ENCODE peak calls at places on chromosomes 13 and 19, in six cellular contexts. One of them, this sample, is unnamed.

GRCh38 chr13:23993439-23993980 is 96.2 kb upstream of the C1QTNF9B start:
- DNase-seq in stimulated activated CD4-positive, alpha-beta T cell treated with anti-CD3 and anti-CD28 coated beads, Interleukin-15, amount 100 ng/mL, for 24 hours: no peak
- DNase-seq in germinal center: no peak
- DNase-seq in CD8-positive, alpha-beta T cell: no peak
- DNase-seq in Caco-2: no peak
- DNase-seq in effector CD4-positive, alpha-beta T cell: no peak
- DNase-seq in this sample: no peak

GRCh38 chr13:42633495-42633894 is 59.5 kb downstream of the TNFSF11 start:
- DNase-seq in stimulated activated CD4-positive, alpha-beta T cell treated with anti-CD3 and anti-CD28 coated beads, Interleukin-15, amount 100 ng/mL, for 24 hours: no peak
- DNase-seq in germinal center: no peak
- DNase-seq in CD8-positive, alpha-beta T cell: no peak
- DNase-seq in Caco-2: no peak
- DNase-seq in effector CD4-positive, alpha-beta T cell: no peak
- DNase-seq in this sample: peak; percentile 11

GRCh38 chr19:41995959-41996797 is 2.1 kb upstream of the ATP1A3 start:
- DNase-seq in stimulated activated CD4-positive, alpha-beta T cell treated with anti-CD3 and anti-CD28 coated beads, Interleukin-15, amount 100 ng/mL, for 24 hours: no peak
- DNase-seq in germinal center: no peak
- DNase-seq in CD8-positive, alpha-beta T cell: no peak
- DNase-seq in Caco-2: no peak
- DNase-seq in effector CD4-positive, alpha-beta T cell: no peak
- DNase-seq in this sample: no peak

GRCh38 chr13:67230774-67231480 is 791 bp upstream of the PCDH9 start:
- DNase-seq in stimulated activated CD4-positive, alpha-beta T cell treated with anti-CD3 and anti-CD28 coated beads, Interleukin-15, amount 100 ng/mL, for 24 hours: peak; percentile 43
- DNase-seq in germinal center: peak; percentile 29
- DNase-seq in CD8-positive, alpha-beta T cell: no peak
- DNase-seq in Caco-2: peak; percentile 53
- DNase-seq in effector CD4-positive, alpha-beta T cell: no peak
- DNase-seq in this sample: peak; percentile 65

GRCh38 chr19:4516199-4516938 is 1.9 kb downstream of the PLIN4 start:
- DNase-seq in stimulated activated CD4-positive, alpha-beta T cell treated with anti-CD3 and anti-CD28 coated beads, Interleukin-15, amount 100 ng/mL, for 24 hours: no peak
- DNase-seq in germinal center: no peak
- DNase-seq in CD8-positive, alpha-beta T cell: no peak
- DNase-seq in Caco-2: no peak
- DNase-seq in effector CD4-positive, alpha-beta T cell: no peak
- DNase-seq in this sample: no peak

GRCh38 chr13:24271611-24272451 is 37.5 kb upstream of the C1QTNF9 start:
- DNase-seq in stimulated activated CD4-positive, alpha-beta T cell treated with anti-CD3 and anti-CD28 coated beads, Interleukin-15, amount 100 ng/mL, for 24 hours: peak; percentile 65
- DNase-seq in germinal center: peak; percentile 57
- DNase-seq in CD8-positive, alpha-beta T cell: peak; percentile 45
- DNase-seq in Caco-2: no peak
- DNase-seq in effector CD4-positive, alpha-beta T cell: peak; percentile 63
- DNase-seq in this sample: peak; percentile 98

GRCh38 chr19:33052352-33052972 is 12.2 kb downstream of the RHPN2 start:
- DNase-seq in stimulated activated CD4-positive, alpha-beta T cell treated with anti-CD3 and anti-CD28 coated beads, Interleukin-15, amount 100 ng/mL, for 24 hours: no peak
- DNase-seq in germinal center: no peak
- DNase-seq in CD8-positive, alpha-beta T cell: no peak
- DNase-seq in Caco-2: no peak
- DNase-seq in effector CD4-positive, alpha-beta T cell: no peak
- DNase-seq in this sample: no peak

GRCh38 chr13:113584870-113585671 is 518 bp downstream of the TFDP1 start:
- DNase-seq in stimulated activated CD4-positive, alpha-beta T cell treated with anti-CD3 and anti-CD28 coated beads, Interleukin-15, amount 100 ng/mL, for 24 hours: peak; percentile 55
- DNase-seq in germinal center: peak; percentile 53
- DNase-seq in CD8-positive, alpha-beta T cell: no peak
- DNase-seq in Caco-2: peak; percentile 40
- DNase-seq in effector CD4-positive, alpha-beta T cell: no peak
- DNase-seq in this sample: no peak

GRCh38 chr13:48411281-48412099 is 1.4 kb downstream of the LPAR6 start:
- DNase-seq in stimulated activated CD4-positive, alpha-beta T cell treated with anti-CD3 and anti-CD28 coated beads, Interleukin-15, amount 100 ng/mL, for 24 hours: peak; percentile 37
- DNase-seq in germinal center: no peak
- DNase-seq in CD8-positive, alpha-beta T cell: no peak
- DNase-seq in Caco-2: no peak
- DNase-seq in effector CD4-positive, alpha-beta T cell: no peak
- DNase-seq in this sample: no peak

GRCh38 chr19:47272448-47273312 is 2.0 kb upstream of the INAFM1 start:
- DNase-seq in stimulated activated CD4-positive, alpha-beta T cell treated with anti-CD3 and anti-CD28 coated beads, Interleukin-15, amount 100 ng/mL, for 24 hours: no peak
- DNase-seq in germinal center: no peak
- DNase-seq in CD8-positive, alpha-beta T cell: no peak
- DNase-seq in Caco-2: peak; percentile 64
- DNase-seq in effector CD4-positive, alpha-beta T cell: peak; percentile 41
- DNase-seq in this sample: no peak

GRCh38 chr13:46124967-46125933 is 20.4 kb upstream of the CPB2 start:
- DNase-seq in stimulated activated CD4-positive, alpha-beta T cell treated with anti-CD3 and anti-CD28 coated beads, Interleukin-15, amount 100 ng/mL, for 24 hours: no peak
- DNase-seq in germinal center: no peak
- DNase-seq in CD8-positive, alpha-beta T cell: no peak
- DNase-seq in Caco-2: no peak
- DNase-seq in effector CD4-positive, alpha-beta T cell: no peak
- DNase-seq in this sample: no peak

GRCh38 chr13:40026174-40026585 is 370.7 kb downstream of the COG6 start:
- DNase-seq in stimulated activated CD4-positive, alpha-beta T cell treated with anti-CD3 and anti-CD28 coated beads, Interleukin-15, amount 100 ng/mL, for 24 hours: peak; percentile 78
- DNase-seq in germinal center: no peak
- DNase-seq in CD8-positive, alpha-beta T cell: no peak
- DNase-seq in Caco-2: no peak
- DNase-seq in effector CD4-positive, alpha-beta T cell: no peak
- DNase-seq in this sample: no peak

GRCh38 chr13:114124921-114125320 is 7.5 kb downstream of the RASA3 start:
- DNase-seq in stimulated activated CD4-positive, alpha-beta T cell treated with anti-CD3 and anti-CD28 coated beads, Interleukin-15, amount 100 ng/mL, for 24 hours: peak; percentile 83
- DNase-seq in germinal center: no peak
- DNase-seq in CD8-positive, alpha-beta T cell: peak; percentile 61
- DNase-seq in Caco-2: no peak
- DNase-seq in effector CD4-positive, alpha-beta T cell: peak; percentile 59
- DNase-seq in this sample: no peak

GRCh38 chr13:40483601-40484000 is 182.8 kb downstream of the FOXO1 start:
- DNase-seq in stimulated activated CD4-positive, alpha-beta T cell treated with anti-CD3 and anti-CD28 coated beads, Interleukin-15, amount 100 ng/mL, for 24 hours: no peak
- DNase-seq in germinal center: no peak
- DNase-seq in CD8-positive, alpha-beta T cell: no peak
- DNase-seq in Caco-2: no peak
- DNase-seq in effector CD4-positive, alpha-beta T cell: no peak
- DNase-seq in this sample: no peak

GRCh38 chr13:30829788-30830637 is 76.1 kb upstream of the MEDAG start:
- DNase-seq in stimulated activated CD4-positive, alpha-beta T cell treated with anti-CD3 and anti-CD28 coated beads, Interleukin-15, amount 100 ng/mL, for 24 hours: no peak
- DNase-seq in germinal center: no peak
- DNase-seq in CD8-positive, alpha-beta T cell: no peak
- DNase-seq in Caco-2: no peak
- DNase-seq in effector CD4-positive, alpha-beta T cell: no peak
- DNase-seq in this sample: no peak

GRCh38 chr13:38566526-38566925 is 120.4 kb upstream of the FREM2 start:
- DNase-seq in stimulated activated CD4-positive, alpha-beta T cell treated with anti-CD3 and anti-CD28 coated beads, Interleukin-15, amount 100 ng/mL, for 24 hours: no peak
- DNase-seq in germinal center: no peak
- DNase-seq in CD8-positive, alpha-beta T cell: no peak
- DNase-seq in Caco-2: no peak
- DNase-seq in effector CD4-positive, alpha-beta T cell: no peak
- DNase-seq in this sample: no peak

GRCh38 chr19:49851456-49852259 is 699 bp downstream of the PTOV1 start:
- DNase-seq in stimulated activated CD4-positive, alpha-beta T cell treated with anti-CD3 and anti-CD28 coated beads, Interleukin-15, amount 100 ng/mL, for 24 hours: peak; percentile 50
- DNase-seq in germinal center: peak; percentile 59
- DNase-seq in CD8-positive, alpha-beta T cell: no peak
- DNase-seq in Caco-2: no peak
- DNase-seq in effector CD4-positive, alpha-beta T cell: peak; percentile 24
- DNase-seq in this sample: no peak

GRCh38 chr19:16078759-16079707 is 2.7 kb downstream of the TPM4 start:
- DNase-seq in stimulated activated CD4-positive, alpha-beta T cell treated with anti-CD3 and anti-CD28 coated beads, Interleukin-15, amount 100 ng/mL, for 24 hours: peak; percentile 72
- DNase-seq in germinal center: peak; percentile 77
- DNase-seq in CD8-positive, alpha-beta T cell: peak; percentile 54
- DNase-seq in Caco-2: no peak
- DNase-seq in effector CD4-positive, alpha-beta T cell: peak; percentile 60
- DNase-seq in this sample: peak; percentile 89

GRCh38 chr13:98276486-98276885 is 99.4 kb upstream of the RNF113B start:
- DNase-seq in stimulated activated CD4-positive, alpha-beta T cell treated with anti-CD3 and anti-CD28 coated beads, Interleukin-15, amount 100 ng/mL, for 24 hours: no peak
- DNase-seq in germinal center: no peak
- DNase-seq in CD8-positive, alpha-beta T cell: no peak
- DNase-seq in Caco-2: no peak
- DNase-seq in effector CD4-positive, alpha-beta T cell: no peak
- DNase-seq in this sample: no peak

GRCh38 chr19:35712529-35712909 is 5.3 kb upstream of the KMT2B start:
- DNase-seq in stimulated activated CD4-positive, alpha-beta T cell treated with anti-CD3 and anti-CD28 coated beads, Interleukin-15, amount 100 ng/mL, for 24 hours: peak; percentile 63
- DNase-seq in germinal center: no peak
- DNase-seq in CD8-positive, alpha-beta T cell: no peak
- DNase-seq in Caco-2: no peak
- DNase-seq in effector CD4-positive, alpha-beta T cell: no peak
- DNase-seq in this sample: no peak

GRCh38 chr13:20395061-20395916 is 130.4 kb downstream of the CRYL1 start:
- DNase-seq in stimulated activated CD4-positive, alpha-beta T cell treated with anti-CD3 and anti-CD28 coated beads, Interleukin-15, amount 100 ng/mL, for 24 hours: no peak
- DNase-seq in germinal center: no peak
- DNase-seq in CD8-positive, alpha-beta T cell: no peak
- DNase-seq in Caco-2: no peak
- DNase-seq in effector CD4-positive, alpha-beta T cell: no peak
- DNase-seq in this sample: no peak

GRCh38 chr19:43700368-43701015 is 15.4 kb upstream of the IRGC start:
- DNase-seq in stimulated activated CD4-positive, alpha-beta T cell treated with anti-CD3 and anti-CD28 coated beads, Interleukin-15, amount 100 ng/mL, for 24 hours: peak; percentile 29
- DNase-seq in germinal center: no peak
- DNase-seq in CD8-positive, alpha-beta T cell: no peak
- DNase-seq in Caco-2: no peak
- DNase-seq in effector CD4-positive, alpha-beta T cell: no peak
- DNase-seq in this sample: no peak

GRCh38 chr13:44576396-44577235 is 486 bp upstream of the TSC22D1 start:
- DNase-seq in stimulated activated CD4-positive, alpha-beta T cell treated with anti-CD3 and anti-CD28 coated beads, Interleukin-15, amount 100 ng/mL, for 24 hours: peak; percentile 51
- DNase-seq in germinal center: peak; percentile 42
- DNase-seq in CD8-positive, alpha-beta T cell: peak; percentile 20
- DNase-seq in Caco-2: no peak
- DNase-seq in effector CD4-positive, alpha-beta T cell: peak; percentile 8
- DNase-seq in this sample: no peak

GRCh38 chr19:1631557-1632100 is 20.8 kb downstream of the TCF3 start:
- DNase-seq in stimulated activated CD4-positive, alpha-beta T cell treated with anti-CD3 and anti-CD28 coated beads, Interleukin-15, amount 100 ng/mL, for 24 hours: no peak
- DNase-seq in germinal center: no peak
- DNase-seq in CD8-positive, alpha-beta T cell: no peak
- DNase-seq in Caco-2: no peak
- DNase-seq in effector CD4-positive, alpha-beta T cell: no peak
- DNase-seq in this sample: no peak

GRCh38 chr19:31347828-31348314 is 1.4 kb downstream of the TSHZ3 start:
- DNase-seq in stimulated activated CD4-positive, alpha-beta T cell treated with anti-CD3 and anti-CD28 coated beads, Interleukin-15, amount 100 ng/mL, for 24 hours: no peak
- DNase-seq in germinal center: no peak
- DNase-seq in CD8-positive, alpha-beta T cell: no peak
- DNase-seq in Caco-2: no peak
- DNase-seq in effector CD4-positive, alpha-beta T cell: no peak
- DNase-seq in this sample: no peak

GRCh38 chr13:40933508-40933907 is 85.6 kb downstream of the ELF1 start:
- DNase-seq in stimulated activated CD4-positive, alpha-beta T cell treated with anti-CD3 and anti-CD28 coated beads, Interleukin-15, amount 100 ng/mL, for 24 hours: no peak
- DNase-seq in germinal center: peak; percentile 72
- DNase-seq in CD8-positive, alpha-beta T cell: no peak
- DNase-seq in Caco-2: no peak
- DNase-seq in effector CD4-positive, alpha-beta T cell: no peak
- DNase-seq in this sample: no peak

GRCh38 chr13:62320129-62320724 is 904.6 kb upstream of the PCDH20 start:
- DNase-seq in stimulated activated CD4-positive, alpha-beta T cell treated with anti-CD3 and anti-CD28 coated beads, Interleukin-15, amount 100 ng/mL, for 24 hours: no peak
- DNase-seq in germinal center: no peak
- DNase-seq in CD8-positive, alpha-beta T cell: no peak
- DNase-seq in Caco-2: no peak
- DNase-seq in effector CD4-positive, alpha-beta T cell: no peak
- DNase-seq in this sample: peak; percentile 45

GRCh38 chr13:76329004-76329403 is 557.2 kb downstream of the KCTD12 start:
- DNase-seq in stimulated activated CD4-positive, alpha-beta T cell treated with anti-CD3 and anti-CD28 coated beads, Interleukin-15, amount 100 ng/mL, for 24 hours: no peak
- DNase-seq in germinal center: no peak
- DNase-seq in CD8-positive, alpha-beta T cell: no peak
- DNase-seq in Caco-2: no peak
- DNase-seq in effector CD4-positive, alpha-beta T cell: no peak
- DNase-seq in this sample: no peak

GRCh38 chr19:49528211-49528771 is 488 bp downstream of the RCN3 start:
- DNase-seq in stimulated activated CD4-positive, alpha-beta T cell treated with anti-CD3 and anti-CD28 coated beads, Interleukin-15, amount 100 ng/mL, for 24 hours: no peak
- DNase-seq in germinal center: no peak
- DNase-seq in CD8-positive, alpha-beta T cell: no peak
- DNase-seq in Caco-2: no peak
- DNase-seq in effector CD4-positive, alpha-beta T cell: no peak
- DNase-seq in this sample: no peak

GRCh38 chr13:99626461-99627082 is 125.3 kb downstream of the TM9SF2 start:
- DNase-seq in stimulated activated CD4-positive, alpha-beta T cell treated with anti-CD3 and anti-CD28 coated beads, Interleukin-15, amount 100 ng/mL, for 24 hours: no peak
- DNase-seq in germinal center: no peak
- DNase-seq in CD8-positive, alpha-beta T cell: no peak
- DNase-seq in Caco-2: no peak
- DNase-seq in effector CD4-positive, alpha-beta T cell: no peak
- DNase-seq in this sample: no peak

This sample was measured in foreskin melanocyte.